ENCODE peak calls at places on chromosomes 3 and 15, in seven cellular contexts. One of them, this sample, is unnamed.

GRCh38 chr15:74857082-74857655 is 14.2 kb upstream of the ULK3 start:
- DNase-seq in SK-N-SH: peak; percentile 28
- DNase-seq in HepG2: no peak
- DNase-seq in K562: peak; percentile 36
- DNase-seq in GM12878: peak; percentile 78
- DNase-seq in H1: no peak
- DNase-seq in HCT116: no peak
- DNase-seq in this sample: no peak

GRCh38 chr3:42651248-42652091 is 2.0 kb upstream of the ZBTB47 start:
- DNase-seq in K562: no peak
- DNase-seq in HepG2: no peak
- DNase-seq in GM12878: no peak
- DNase-seq in SK-N-SH: no peak
- DNase-seq in HCT116: no peak
- DNase-seq in H1: no peak
- DNase-seq in this sample: no peak

GRCh38 chr15:88463870-88464532 is 3.2 kb downstream of the MRPL46 start:
- DNase-seq in HepG2: peak; percentile 77
- DNase-seq in SK-N-SH: no peak
- DNase-seq in H1: no peak
- DNase-seq in K562: no peak
- DNase-seq in HCT116: no peak
- DNase-seq in GM12878: no peak
- DNase-seq in this sample: no peak

GRCh38 chr3:133930341-133930933 is 34.8 kb upstream of the RAB6B start:
- DNase-seq in HCT116: peak; percentile 41
- DNase-seq in H1: no peak
- DNase-seq in SK-N-SH: peak; percentile 67
- DNase-seq in K562: peak; percentile 53
- DNase-seq in HepG2: peak; percentile 25
- DNase-seq in GM12878: no peak
- DNase-seq in this sample: peak; percentile 71

GRCh38 chr15:49421991-49422390 is 1.1 kb upstream of the FGF7 start:
- DNase-seq in H1: no peak
- DNase-seq in K562: peak; percentile 63
- DNase-seq in GM12878: peak; percentile 12
- DNase-seq in SK-N-SH: peak; percentile 23
- DNase-seq in HepG2: peak; percentile 53
- DNase-seq in HCT116: peak; percentile 54
- DNase-seq in this sample: peak; percentile 81

GRCh38 chr3:181619897-181620296 is 91.8 kb upstream of the SOX2 start:
- DNase-seq in H1: no peak
- DNase-seq in SK-N-SH: no peak
- DNase-seq in HepG2: no peak
- DNase-seq in GM12878: no peak
- DNase-seq in K562: no peak
- DNase-seq in HCT116: no peak
- DNase-seq in this sample: no peak

GRCh38 chr3:184766555-184767261 is 45.3 kb upstream of the VPS8 start:
- DNase-seq in GM12878: no peak
- DNase-seq in H1: no peak
- DNase-seq in HCT116: no peak
- DNase-seq in HepG2: no peak
- DNase-seq in K562: peak; percentile 73
- DNase-seq in SK-N-SH: no peak
- DNase-seq in this sample: peak; percentile 51

GRCh38 chr3:144523396-144523795 is 551.8 kb downstream of the DIPK2A start:
- DNase-seq in SK-N-SH: no peak
- DNase-seq in HCT116: no peak
- DNase-seq in HepG2: no peak
- DNase-seq in GM12878: no peak
- DNase-seq in H1: no peak
- DNase-seq in K562: no peak
- DNase-seq in this sample: no peak

DNA sequence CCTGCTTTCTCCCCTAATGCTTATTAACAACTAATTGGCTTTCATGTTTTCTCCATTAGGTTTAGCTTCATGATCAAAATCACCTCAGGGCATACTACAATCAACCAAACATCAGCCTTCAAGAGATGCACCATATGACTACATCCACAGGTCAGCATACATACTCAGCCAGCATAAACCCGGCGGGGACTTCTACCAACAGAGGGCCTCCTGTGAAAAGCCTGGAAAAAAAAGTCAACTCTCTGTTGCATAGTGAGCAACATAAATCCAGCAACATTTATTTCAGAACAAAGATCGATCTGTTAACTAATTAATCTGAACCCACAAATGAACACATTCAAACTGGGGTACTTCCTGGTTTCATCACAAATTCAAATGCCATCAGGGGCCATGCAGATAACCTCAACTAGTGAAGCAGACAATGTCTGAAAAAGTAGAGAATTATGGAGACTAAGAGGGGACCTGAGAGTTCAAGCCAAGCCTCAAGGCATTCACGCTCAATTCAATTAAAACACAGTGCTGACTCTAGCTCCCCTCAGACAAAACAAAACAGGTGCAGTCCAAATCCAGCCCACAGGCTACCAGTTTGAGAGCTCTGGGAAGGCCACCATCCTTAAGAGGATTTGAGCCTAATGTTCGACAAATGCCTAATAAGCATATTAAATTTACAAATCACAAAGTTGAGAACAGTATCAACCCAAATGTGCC is 124.5 kb downstream of the MAGI1 start:
- DNase-seq in HCT116: no peak
- DNase-seq in HepG2: no peak
- DNase-seq in H1: no peak
- DNase-seq in GM12878: no peak
- DNase-seq in K562: no peak
- DNase-seq in SK-N-SH: no peak
- DNase-seq in this sample: no peak
- TF ChIP-seq JUND in HCT116: no peak
- TF ChIP-seq JUND in HepG2: no peak
- TF ChIP-seq JUND in H1: no peak
- TF ChIP-seq JUND in GM12878: no peak
- TF ChIP-seq JUND in K562: no peak
- TF ChIP-seq JUND in SK-N-SH: no peak
- TF ChIP-seq JUND in this sample: no peak

GRCh38 chr3:95401693-95402092 is 1338.8 kb downstream of the NSUN3 start:
- DNase-seq in SK-N-SH: no peak
- DNase-seq in H1: no peak
- DNase-seq in HepG2: no peak
- DNase-seq in K562: no peak
- DNase-seq in HCT116: no peak
- DNase-seq in GM12878: no peak
- DNase-seq in this sample: no peak

GRCh38 chr3:95394286-95394685 is 1331.4 kb downstream of the NSUN3 start:
- DNase-seq in H1: no peak
- DNase-seq in HCT116: no peak
- DNase-seq in GM12878: no peak
- DNase-seq in SK-N-SH: no peak
- DNase-seq in HepG2: no peak
- DNase-seq in K562: no peak
- DNase-seq in this sample: no peak

GRCh38 chr3:95399580-95399979 is 1336.7 kb downstream of the NSUN3 start:
- DNase-seq in H1: no peak
- DNase-seq in HCT116: no peak
- DNase-seq in K562: no peak
- DNase-seq in GM12878: no peak
- DNase-seq in SK-N-SH: no peak
- DNase-seq in HepG2: no peak
- DNase-seq in this sample: no peak
- TF ChIP-seq JUND in H1: no peak
- TF ChIP-seq JUND in HCT116: no peak
- TF ChIP-seq JUND in K562: no peak
- TF ChIP-seq JUND in GM12878: no peak
- TF ChIP-seq JUND in SK-N-SH: no peak
- TF ChIP-seq JUND in HepG2: no peak
- TF ChIP-seq JUND in this sample: no peak

GRCh38 chr3:11137627-11137959 is 16.7 kb upstream of the HRH1 start:
- DNase-seq in HCT116: no peak
- DNase-seq in H1: no peak
- DNase-seq in HepG2: no peak
- DNase-seq in SK-N-SH: no peak
- DNase-seq in GM12878: no peak
- DNase-seq in K562: no peak
- DNase-seq in this sample: no peak

GRCh38 chr3:11138371-11138770 is 15.9 kb upstream of the HRH1 start:
- DNase-seq in K562: no peak
- DNase-seq in H1: no peak
- DNase-seq in HCT116: no peak
- DNase-seq in SK-N-SH: no peak
- DNase-seq in HepG2: no peak
- DNase-seq in GM12878: no peak
- DNase-seq in this sample: no peak

GRCh38 chr3:11136871-11137626 is 17.2 kb upstream of the HRH1 start:
- DNase-seq in HepG2: peak; percentile 40
- DNase-seq in SK-N-SH: peak; percentile 88
- DNase-seq in H1: no peak
- DNase-seq in HCT116: peak; percentile 100
- DNase-seq in K562: peak; percentile 43
- DNase-seq in GM12878: no peak
- DNase-seq in this sample: no peak

GRCh38 chr3:11140713-11141104 is 13.6 kb upstream of the HRH1 start:
- DNase-seq in H1: no peak
- DNase-seq in GM12878: no peak
- DNase-seq in SK-N-SH: no peak
- DNase-seq in HepG2: no peak
- DNase-seq in HCT116: no peak
- DNase-seq in K562: no peak
- DNase-seq in this sample: no peak

GRCh38 chr3:11140054-11140712 is 14.1 kb upstream of the HRH1 start:
- DNase-seq in K562: no peak
- DNase-seq in H1: no peak
- DNase-seq in GM12878: peak; percentile 61
- DNase-seq in HepG2: no peak
- DNase-seq in SK-N-SH: no peak
- DNase-seq in HCT116: no peak
- DNase-seq in this sample: no peak
- TF ChIP-seq JUND in K562: no peak
- TF ChIP-seq JUND in H1: no peak
- TF ChIP-seq JUND in GM12878: no peak
- TF ChIP-seq JUND in HepG2: no peak
- TF ChIP-seq JUND in SK-N-SH: no peak
- TF ChIP-seq JUND in HCT116: no peak
- TF ChIP-seq JUND in this sample: no peak

DNA sequence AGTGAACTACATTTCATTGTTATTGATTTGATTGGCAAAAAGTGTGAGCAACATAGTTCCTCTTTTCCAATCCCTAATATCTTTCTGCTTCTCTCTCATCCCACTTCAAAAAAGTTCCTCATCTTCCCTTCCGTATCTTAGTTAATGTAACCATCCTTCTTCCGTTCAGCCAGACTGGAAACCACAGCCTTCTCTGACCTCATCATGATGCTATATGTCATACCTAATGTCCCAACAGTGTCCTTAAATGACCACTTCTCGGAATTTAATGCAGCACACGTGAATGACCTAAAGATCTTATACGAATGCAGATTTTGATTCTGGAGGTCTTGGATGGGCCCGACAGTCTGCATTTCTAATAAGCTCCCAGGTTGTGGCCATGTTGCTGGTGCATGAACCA is 320.3 kb upstream of the SATB1 start:
- DNase-seq in GM12878: no peak
- DNase-seq in SK-N-SH: no peak
- DNase-seq in HCT116: no peak
- DNase-seq in H1: no peak
- DNase-seq in HepG2: no peak
- DNase-seq in K562: no peak
- DNase-seq in this sample: no peak
- TF ChIP-seq JUND in GM12878: no peak
- TF ChIP-seq JUND in SK-N-SH: no peak
- TF ChIP-seq JUND in HCT116: no peak
- TF ChIP-seq JUND in H1: no peak
- TF ChIP-seq JUND in HepG2: no peak
- TF ChIP-seq JUND in K562: no peak
- TF ChIP-seq JUND in this sample: no peak

GRCh38 chr15:36784717-36785116 is 205.3 kb downstream of the CDIN1 start:
- DNase-seq in H1: no peak
- DNase-seq in SK-N-SH: no peak
- DNase-seq in GM12878: no peak
- DNase-seq in HepG2: no peak
- DNase-seq in K562: no peak
- DNase-seq in HCT116: no peak
- DNase-seq in this sample: no peak

GRCh38 chr15:36782681-36783080 is 203.3 kb downstream of the CDIN1 start:
- DNase-seq in HepG2: no peak
- DNase-seq in GM12878: no peak
- DNase-seq in K562: no peak
- DNase-seq in HCT116: no peak
- DNase-seq in H1: no peak
- DNase-seq in SK-N-SH: no peak
- DNase-seq in this sample: no peak

GRCh38 chr15:36790891-36791290 is 211.5 kb downstream of the CDIN1 start:
- DNase-seq in HCT116: no peak
- DNase-seq in H1: no peak
- DNase-seq in K562: no peak
- DNase-seq in GM12878: no peak
- DNase-seq in SK-N-SH: no peak
- DNase-seq in HepG2: no peak
- DNase-seq in this sample: no peak

GRCh38 chr15:36784098-36784670 is 204.8 kb downstream of the CDIN1 start:
- DNase-seq in SK-N-SH: no peak
- DNase-seq in GM12878: no peak
- DNase-seq in HepG2: no peak
- DNase-seq in H1: no peak
- DNase-seq in HCT116: no peak
- DNase-seq in K562: no peak
- DNase-seq in this sample: no peak

GRCh38 chr15:36785396-36785795 is 206.0 kb downstream of the CDIN1 start:
- DNase-seq in HepG2: peak; percentile 53
- DNase-seq in K562: no peak
- DNase-seq in HCT116: no peak
- DNase-seq in GM12878: no peak
- DNase-seq in SK-N-SH: no peak
- DNase-seq in H1: no peak
- DNase-seq in this sample: no peak
- TF ChIP-seq JUND in HepG2: no peak
- TF ChIP-seq JUND in K562: no peak
- TF ChIP-seq JUND in HCT116: no peak
- TF ChIP-seq JUND in GM12878: no peak
- TF ChIP-seq JUND in SK-N-SH: no peak
- TF ChIP-seq JUND in H1: no peak
- TF ChIP-seq JUND in this sample: no peak

GRCh38 chr15:83766326-83766725 is 112.4 kb downstream of the ADAMTSL3 start:
- DNase-seq in K562: no peak
- DNase-seq in SK-N-SH: no peak
- DNase-seq in H1: no peak
- DNase-seq in HCT116: no peak
- DNase-seq in HepG2: no peak
- DNase-seq in GM12878: no peak
- DNase-seq in this sample: no peak

GRCh38 chr15:83764201-83764839 is 110.4 kb downstream of the ADAMTSL3 start:
- DNase-seq in SK-N-SH: no peak
- DNase-seq in H1: no peak
- DNase-seq in HCT116: no peak
- DNase-seq in GM12878: no peak
- DNase-seq in K562: no peak
- DNase-seq in HepG2: no peak
- DNase-seq in this sample: no peak

GRCh38 chr15:83767786-83768185 is 113.9 kb downstream of the ADAMTSL3 start:
- DNase-seq in HepG2: no peak
- DNase-seq in HCT116: no peak
- DNase-seq in SK-N-SH: no peak
- DNase-seq in H1: no peak
- DNase-seq in K562: no peak
- DNase-seq in GM12878: no peak
- DNase-seq in this sample: no peak

GRCh38 chr15:83762367-83762766 is 108.4 kb downstream of the ADAMTSL3 start:
- DNase-seq in GM12878: no peak
- DNase-seq in K562: no peak
- DNase-seq in SK-N-SH: no peak
- DNase-seq in HCT116: no peak
- DNase-seq in H1: no peak
- DNase-seq in HepG2: no peak
- DNase-seq in this sample: no peak
- TF ChIP-seq JUND in GM12878: no peak
- TF ChIP-seq JUND in K562: no peak
- TF ChIP-seq JUND in SK-N-SH: no peak
- TF ChIP-seq JUND in HCT116: no peak
- TF ChIP-seq JUND in H1: no peak
- TF ChIP-seq JUND in HepG2: no peak
- TF ChIP-seq JUND in this sample: no peak

This sample was measured in T47D.